ENCODE peak calls at places on chromosome 22, in four cellular contexts. G is kidney epithelial cell, X is keratinocyte, A is WTC11. J is an unnamed sample.

GRCh38 chr22:36577019-36577418 is 48.1 kb upstream of the EIF3D start:
- DNase-seq in G (peak), X (no peak), A (no peak), J (no peak)

GRCh38 chr22:49476176-49476575 is 351.5 kb downstream of the BRD1 start:
- DNase-seq in G (no peak), X (no peak), A (no peak), J (no peak)

GRCh38 chr22:38262051-38262795 is 10.6 kb downstream of the TMEM184B start:
- DNase-seq in G (no peak), X (no peak), A (peak), J (no peak)

GRCh38 chr22:42138122-42138770 is 7.6 kb upstream of the CYP2D6 start:
- DNase-seq in G (no peak), X (no peak), A (no peak), J (no peak)

GRCh38 chr22:44409211-44409648 is 88.8 kb downstream of the RTL6 start:
- DNase-seq in G (no peak), X (no peak), A (no peak), J (no peak)

GRCh38 chr22:17477401-17477833 is 85.9 kb upstream of the SLC25A18 start:
- DNase-seq in G (no peak), X (no peak), A (no peak), J (no peak)

GRCh38 chr22:38971202-38971601 is 10.9 kb upstream of the APOBEC3B start:
- DNase-seq in G (no peak), X (no peak), A (no peak), J (no peak)

GRCh38 chr22:42313804-42314581 is 43.5 kb upstream of the TCF20 start:
- DNase-seq in G (peak), X (peak), A (peak), J (peak)

GRCh38 chr22:35540600-35541253 is at the start of gene RASD2:
- DNase-seq in G (no peak), X (no peak), A (peak), J (peak)

GRCh38 chr22:35380013-35380412 is 883 bp upstream of the HMOX1 start:
- DNase-seq in G (no peak), X (no peak), A (no peak), J (no peak)

GRCh38 chr22:46738961-46739870 is 1.2 kb upstream of the CERK start:
- DNase-seq in G (peak), X (peak), A (no peak), J (peak)

GRCh38 chr22:28955817-28956216 is 72.4 kb downstream of the ZNRF3 start:
- DNase-seq in G (no peak), X (no peak), A (no peak), J (no peak)

GRCh38 chr22:49962751-49963646 is 2.4 kb downstream of the PIM3 start:
- DNase-seq in G (no peak), X (no peak), A (peak), J (peak)

GRCh38 chr22:46336119-46337078 is 885 bp downstream of the TRMU start:
- DNase-seq in G (no peak), X (no peak), A (peak), J (peak)

GRCh38 chr22:49995059-49995412 is 17.5 kb downstream of the IL17REL start:
- DNase-seq in G (no peak), X (no peak), A (no peak), J (no peak)

GRCh38 chr22:36386900-36387663 is 685 bp downstream of the MYH9 start:
- DNase-seq in G (no peak), X (no peak), A (peak), J (peak)

GRCh38 chr22:39456262-39457046 is at the start of gene MGAT3:
- DNase-seq in G (no peak), X (no peak), A (no peak), J (no peak)

GRCh38 chr22:50569041-50569459 is 6.3 kb upstream of the SYCE3 start:
- DNase-seq in G (no peak), X (no peak), A (no peak), J (no peak)

GRCh38 chr22:41576877-41577276 is 12.8 kb downstream of the PMM1 start:
- DNase-seq in G (no peak), X (no peak), A (peak), J (peak)

GRCh38 chr22:39518124-39518786 is 2.1 kb upstream of the ATF4 start:
- DNase-seq in G (no peak), X (no peak), A (no peak), J (no peak)

GRCh38 chr22:44067901-44068300 is 43.8 kb downstream of the PARVB start:
- DNase-seq in G (no peak), X (no peak), A (no peak), J (no peak)

GRCh38 chr22:46425011-46425410 is 89.5 kb downstream of the TRMU start:
- DNase-seq in G (peak), X (no peak), A (no peak), J (no peak)

GRCh38 chr22:29154364-29155048 is 51.2 kb upstream of the EMID1 start:
- DNase-seq in G (peak), X (no peak), A (peak), J (peak)

GRCh38 chr22:17606472-17606871 is 22.1 kb downstream of the ATP6V1E1 start:
- DNase-seq in G (no peak), X (no peak), A (no peak), J (no peak)

GRCh38 chr22:37259540-37260029 is 15.5 kb upstream of the RAC2 start:
- DNase-seq in G (no peak), X (no peak), A (peak), J (peak)

GRCh38 chr22:39546889-39547586 is 14.5 kb upstream of the RPS19BP1 start:
- DNase-seq in G (no peak), X (no peak), A (no peak), J (no peak)

GRCh38 chr22:50438305-50439275 is 36.2 kb downstream of the SBF1 start:
- DNase-seq in G (no peak), X (no peak), A (no peak), J (no peak)

GRCh38 chr22:22069450-22070370 is 87.1 kb upstream of the TOP3B start:
- DNase-seq in G (no peak), X (no peak), A (no peak), J (no peak)
- TF ChIP-seq CTCF in G (no peak), X (no peak), A (no peak), J (no peak)

DNA sequence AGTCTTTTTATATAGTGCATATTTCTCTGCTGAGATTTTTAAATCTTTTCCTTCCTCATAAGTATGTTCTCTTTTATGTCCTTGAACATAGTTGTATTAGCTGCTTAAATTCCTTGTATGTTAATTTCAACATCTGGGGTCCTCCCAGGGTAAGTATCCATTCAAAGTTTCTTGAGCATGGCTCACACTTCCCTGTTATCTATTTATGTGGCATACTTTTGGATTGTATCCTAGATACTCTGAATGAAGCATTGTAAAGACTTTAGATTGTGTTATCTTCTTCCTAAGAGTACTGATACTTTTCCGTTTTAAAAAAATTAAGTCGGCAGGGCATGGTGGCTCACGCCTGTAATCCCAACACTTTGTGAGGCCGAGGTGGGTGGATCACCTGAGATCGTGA is 28.4 kb upstream of the PITPNB start:
- DNase-seq in G (no peak), X (no peak), A (no peak), J (no peak)
- TF ChIP-seq CTCF in G (no peak), X (no peak), A (no peak), J (no peak)

DNA sequence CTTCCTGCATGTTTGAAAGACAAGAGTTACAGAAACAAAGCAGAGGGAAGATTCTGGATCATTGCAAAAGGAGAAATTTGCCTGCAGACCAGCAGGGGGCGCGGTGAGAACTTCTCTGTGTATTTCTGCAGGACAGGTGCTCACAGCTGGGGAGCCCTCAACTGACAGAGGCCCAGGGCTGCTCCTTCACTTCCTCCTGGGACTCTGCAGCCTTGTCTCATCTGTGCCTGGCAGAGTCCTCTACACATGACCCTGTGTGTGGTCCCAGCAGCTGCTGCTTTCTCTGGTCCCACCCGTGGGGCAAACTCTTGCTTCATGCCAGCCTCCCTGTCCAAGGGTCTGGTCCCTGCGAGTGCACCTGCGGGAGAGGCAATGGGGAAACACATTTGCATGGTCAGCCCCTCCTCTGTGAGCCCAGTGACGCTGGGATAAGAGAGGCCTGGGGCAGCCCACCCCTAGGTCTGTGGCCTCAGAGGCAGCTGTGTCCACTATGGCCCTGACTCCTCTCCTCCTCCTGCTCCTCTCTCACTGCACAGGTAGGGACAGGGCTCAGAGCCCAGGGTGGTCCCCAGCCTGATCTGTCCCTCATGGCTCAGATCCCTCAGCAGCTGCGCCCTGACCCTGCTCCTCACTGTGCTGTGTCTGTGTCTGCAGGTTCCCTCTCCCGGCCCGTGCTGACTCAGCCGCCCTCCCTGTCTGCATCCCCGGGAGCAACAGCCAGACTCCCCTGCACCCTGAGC is 43.2 kb upstream of the VPREB1 start:
- DNase-seq in G (no peak), X (no peak), A (peak), J (no peak)
- TF ChIP-seq CTCF in G (peak), X (peak), A (peak), J (peak)

GRCh38 chr22:20153945-20154344 is 3.1 kb upstream of the CCDC188 start:
- DNase-seq in G (no peak), X (no peak), A (peak), J (no peak)
- TF ChIP-seq CTCF in G (no peak), X (no peak), A (no peak), J (no peak)

DNA sequence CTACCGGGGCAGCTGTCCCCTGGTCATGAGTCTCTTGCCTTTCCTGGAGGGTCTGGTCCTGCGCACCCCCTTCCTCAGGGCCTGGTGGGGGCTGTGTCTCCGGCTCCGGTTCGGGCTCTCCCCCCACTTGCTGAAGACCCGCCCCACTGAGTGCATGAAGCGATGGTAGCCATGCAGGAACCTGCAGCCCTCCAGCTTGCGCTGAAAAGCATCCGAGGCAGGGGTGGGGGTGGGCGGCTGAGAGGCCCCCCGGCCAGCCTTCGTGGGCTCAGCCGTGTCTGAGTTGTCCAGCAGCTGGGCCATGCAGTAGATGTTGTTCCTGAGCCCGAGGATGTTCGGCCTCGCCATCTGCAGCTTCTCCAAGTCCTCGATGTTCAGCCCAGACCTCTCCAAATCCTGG is 2.8 kb downstream of the OSM start:
- DNase-seq in G (no peak), X (no peak), A (no peak), J (no peak)
- TF ChIP-seq CTCF in G (no peak), X (no peak), A (no peak), J (no peak)

J was measured in nephron progenitor cell.